ENCODE peak calls at places on chromosome 7, in ten cellular contexts. Z is Peyer's patch; P is CD8-positive, alpha-beta T cell; H is cardiac fibroblast; C is GM12892; O is GM13977; T is NCI-H2081 treated with DMSO at 0.1 percent for 48 hours; S is NCI-H524; M is heart right ventricle; A is stimulated activated CD8-positive, alpha-beta memory T cell treated with anti-CD3 and anti-CD28 coated beads, Interleukin-15, amount 100 ng/mL, for 24 hours. X is an unnamed sample.

GRCh38 chr7:116045532-116045931 is 15.0 kb upstream of the TFEC start:
- DNase-seq in Z (no peak), T (no peak), M (no peak), C (no peak), H (no peak), S (no peak), A (no peak), O (no peak), P (no peak), X (no peak)

GRCh38 chr7:158183431-158183830 is 404.2 kb downstream of the PTPRN2 start:
- DNase-seq in C (no peak), H (no peak), S (no peak), A (no peak), T (no peak), O (no peak), P (no peak), M (no peak), Z (no peak), X (no peak)

GRCh38 chr7:16399916-16400895 is 21.1 kb downstream of the CRPPA start:
- DNase-seq in Z (no peak), S (no peak), H (no peak), C (no peak), O (no peak), A (no peak), P (no peak), M (no peak), T (no peak), X (no peak)

GRCh38 chr7:105304040-105304895 is 84.5 kb downstream of the SRPK2 start:
- DNase-seq in Z (no peak), M (no peak), S (no peak), O (no peak), C (no peak), T (no peak), P (no peak), A (no peak), H (peak), X (peak)

GRCh38 chr7:107150375-107151073 is 18.3 kb upstream of the HBP1 start:
- DNase-seq in H (peak), P (peak), T (peak), C (no peak), M (peak), A (peak), S (peak), O (peak), Z (peak), X (peak)

GRCh38 chr7:96126382-96126781 is 195.5 kb downstream of the SLC25A13 start:
- DNase-seq in Z (no peak), A (no peak), P (no peak), C (no peak), S (no peak), T (no peak), O (no peak), M (no peak), H (no peak), X (no peak)

GRCh38 chr7:128268233-128268632 is 27.2 kb downstream of the LEP start:
- DNase-seq in M (no peak), P (no peak), T (no peak), O (no peak), S (peak), A (no peak), Z (no peak), C (no peak), H (no peak), X (no peak)

GRCh38 chr7:1944619-1945210 is 274.6 kb downstream of the ELFN1 start:
- DNase-seq in O (no peak), S (no peak), C (no peak), M (peak), T (no peak), H (no peak), P (no peak), Z (no peak), A (no peak), X (no peak)

GRCh38 chr7:106623315-106623660 is 37.7 kb downstream of the CCDC71L start:
- DNase-seq in M (no peak), A (no peak), P (no peak), S (no peak), H (no peak), T (no peak), Z (no peak), O (no peak), C (no peak), X (no peak)

GRCh38 chr7:44293561-44294324 is 31.7 kb downstream of the CAMK2B start:
- DNase-seq in O (no peak), P (no peak), S (no peak), T (no peak), Z (peak), M (peak), A (no peak), H (no peak), C (no peak), X (no peak)

GRCh38 chr7:22364910-22365309 is 8.0 kb upstream of the RAPGEF5 start:
- DNase-seq in C (no peak), Z (no peak), H (no peak), A (no peak), T (no peak), M (no peak), P (no peak), O (no peak), S (peak), X (no peak)

GRCh38 chr7:55274156-55274555 is 91.0 kb upstream of the LANCL2 start:
- DNase-seq in H (no peak), O (no peak), C (no peak), A (no peak), T (no peak), S (no peak), P (no peak), M (no peak), Z (no peak), X (peak)

GRCh38 chr7:99193527-99194214 is 14.2 kb downstream of the KPNA7 start:
- DNase-seq in S (no peak), A (no peak), M (no peak), Z (no peak), P (no peak), H (peak), T (no peak), O (no peak), C (no peak), X (no peak)

GRCh38 chr7:43328785-43329380 is 216.4 kb downstream of the HECW1 start:
- DNase-seq in M (no peak), Z (no peak), S (no peak), O (no peak), A (no peak), P (no peak), H (no peak), T (no peak), C (no peak), X (no peak)

GRCh38 chr7:152902054-152902453 is 142.5 kb downstream of the ACTR3B start:
- DNase-seq in S (no peak), T (no peak), O (no peak), Z (no peak), M (no peak), C (no peak), P (no peak), H (no peak), A (no peak), X (peak)

GRCh38 chr7:37289347-37289746 is 159.3 kb downstream of the ELMO1 start:
- DNase-seq in A (no peak), Z (no peak), T (no peak), C (no peak), P (no peak), O (no peak), S (peak), M (no peak), H (no peak), X (no peak)

GRCh38 chr7:98727146-98727709 is 110.1 kb downstream of the NPTX2 start:
- DNase-seq in A (no peak), O (no peak), T (no peak), S (no peak), P (no peak), M (no peak), C (no peak), Z (no peak), H (no peak), X (no peak)

GRCh38 chr7:102404005-102404861 is 8.1 kb downstream of the PRKRIP1 start:
- DNase-seq in S (peak), H (peak), O (peak), C (peak), P (peak), M (no peak), A (no peak), T (no peak), Z (peak), X (peak)

GRCh38 chr7:105376901-105377533 is 11.7 kb downstream of the SRPK2 start:
- DNase-seq in M (no peak), O (no peak), A (no peak), S (no peak), H (no peak), C (no peak), P (no peak), Z (no peak), T (no peak), X (no peak)

GRCh38 chr7:65946895-65947294 is 35.1 kb downstream of the GUSB start:
- DNase-seq in P (no peak), M (no peak), O (no peak), H (peak), C (no peak), T (no peak), Z (no peak), S (no peak), A (no peak), X (no peak)

GRCh38 chr7:105136221-105136620 is 122.2 kb downstream of the KMT2E start:
- DNase-seq in H (peak), C (no peak), M (no peak), O (no peak), S (no peak), T (no peak), Z (no peak), P (no peak), A (no peak), X (no peak)

GRCh38 chr7:18941197-18941596 is 176.2 kb downstream of the TWIST1 start:
- DNase-seq in T (no peak), Z (no peak), M (no peak), C (no peak), A (no peak), H (peak), P (no peak), O (no peak), S (no peak), X (no peak)

GRCh38 chr7:151818674-151819519 is 58.0 kb downstream of the PRKAG2 start:
- DNase-seq in T (peak), S (peak), M (no peak), C (no peak), O (no peak), Z (no peak), P (no peak), H (no peak), A (no peak), X (no peak)

GRCh38 chr7:131537581-131537980 is 18.8 kb downstream of the PODXL start:
- DNase-seq in A (no peak), H (no peak), T (no peak), O (no peak), S (peak), C (no peak), P (no peak), Z (no peak), M (no peak), X (no peak)

GRCh38 chr7:31384461-31384860 is 43.9 kb upstream of the NEUROD6 start:
- DNase-seq in O (no peak), A (no peak), M (no peak), C (no peak), S (no peak), Z (no peak), T (no peak), H (no peak), P (no peak), X (no peak)

GRCh38 chr7:51229106-51229537 is 87.5 kb downstream of the COBL start:
- DNase-seq in A (no peak), O (no peak), S (no peak), H (no peak), T (no peak), C (no peak), P (no peak), M (no peak), Z (no peak), X (no peak)

GRCh38 chr7:99106869-99107268 is 37.0 kb downstream of the SMURF1 start:
- DNase-seq in M (no peak), P (no peak), H (peak), A (no peak), Z (no peak), O (no peak), C (no peak), T (no peak), S (no peak), X (no peak)

GRCh38 chr7:42097756-42098155 is 139.3 kb downstream of the GLI3 start:
- DNase-seq in A (no peak), S (no peak), M (no peak), H (peak), T (no peak), Z (no peak), O (no peak), P (no peak), C (no peak), X (no peak)

GRCh38 chr7:70797109-70797514 is 334.8 kb upstream of the GALNT17 start:
- DNase-seq in T (no peak), A (no peak), S (no peak), P (no peak), C (no peak), H (no peak), M (no peak), Z (no peak), O (no peak), X (no peak)

GRCh38 chr7:34727464-34727995 is 69.5 kb downstream of the NPSR1 start:
- DNase-seq in C (no peak), M (no peak), Z (no peak), H (no peak), T (no peak), S (no peak), P (no peak), A (no peak), O (no peak), X (no peak)